ENCODE peak calls at places on chromosomes 16 and 17, in nine cellular contexts. One of them, this sample, is unnamed.

GRCh38 chr16:14455577-14455976 is 174.5 kb downstream of the PARN start:
- DNase-seq in H7: no peak
- DNase-seq in NCI-H748 treated with DMSO at 0.1 percent for 48 hours: no peak
- DNase-seq in naive thymus-derived CD4-positive, alpha-beta T cell: no peak
- DNase-seq in AG04450: no peak
- DNase-seq in activated naive CD4-positive, alpha-beta T cell: no peak
- DNase-seq in NCI-H2081 treated with DMSO at 0.1 percent for 48 hours: no peak
- DNase-seq in HFFc6: peak; percentile 61
- DNase-seq in NB4: no peak
- DNase-seq in this sample: no peak

GRCh38 chr16:28304214-28304613 is 11.9 kb downstream of the SBK1 start:
- DNase-seq in naive thymus-derived CD4-positive, alpha-beta T cell: peak; percentile 29
- DNase-seq in HFFc6: peak; percentile 15
- DNase-seq in AG04450: no peak
- DNase-seq in NB4: peak; percentile 69
- DNase-seq in NCI-H2081 treated with DMSO at 0.1 percent for 48 hours: no peak
- DNase-seq in H7: peak; percentile 81
- DNase-seq in NCI-H748 treated with DMSO at 0.1 percent for 48 hours: no peak
- DNase-seq in activated naive CD4-positive, alpha-beta T cell: no peak
- DNase-seq in this sample: peak; percentile 32

GRCh38 chr17:77959926-77960521 is 1.5 kb downstream of the TNRC6C start:
- DNase-seq in naive thymus-derived CD4-positive, alpha-beta T cell: peak; percentile 64
- DNase-seq in HFFc6: no peak
- DNase-seq in H7: peak; percentile 61
- DNase-seq in NB4: no peak
- DNase-seq in activated naive CD4-positive, alpha-beta T cell: peak; percentile 11
- DNase-seq in NCI-H748 treated with DMSO at 0.1 percent for 48 hours: peak; percentile 30
- DNase-seq in NCI-H2081 treated with DMSO at 0.1 percent for 48 hours: no peak
- DNase-seq in AG04450: no peak
- DNase-seq in this sample: no peak

GRCh38 chr17:67377727-67378443 is 804 bp downstream of the PITPNC1 start:
- DNase-seq in NCI-H748 treated with DMSO at 0.1 percent for 48 hours: peak; percentile 24
- DNase-seq in activated naive CD4-positive, alpha-beta T cell: peak; percentile 53
- DNase-seq in NB4: peak; percentile 84
- DNase-seq in H7: peak; percentile 85
- DNase-seq in naive thymus-derived CD4-positive, alpha-beta T cell: peak; percentile 66
- DNase-seq in AG04450: no peak
- DNase-seq in NCI-H2081 treated with DMSO at 0.1 percent for 48 hours: no peak
- DNase-seq in HFFc6: no peak
- DNase-seq in this sample: peak; percentile 67

GRCh38 chr16:4370151-4370550 is 1.5 kb upstream of the VASN start:
- DNase-seq in NCI-H748 treated with DMSO at 0.1 percent for 48 hours: no peak
- DNase-seq in HFFc6: no peak
- DNase-seq in activated naive CD4-positive, alpha-beta T cell: no peak
- DNase-seq in naive thymus-derived CD4-positive, alpha-beta T cell: no peak
- DNase-seq in H7: no peak
- DNase-seq in AG04450: no peak
- DNase-seq in NCI-H2081 treated with DMSO at 0.1 percent for 48 hours: no peak
- DNase-seq in NB4: no peak
- DNase-seq in this sample: no peak

GRCh38 chr17:68390888-68391545 is 66.3 kb downstream of the WIPI1 start:
- DNase-seq in NCI-H2081 treated with DMSO at 0.1 percent for 48 hours: no peak
- DNase-seq in AG04450: no peak
- DNase-seq in HFFc6: no peak
- DNase-seq in NCI-H748 treated with DMSO at 0.1 percent for 48 hours: no peak
- DNase-seq in activated naive CD4-positive, alpha-beta T cell: no peak
- DNase-seq in NB4: no peak
- DNase-seq in naive thymus-derived CD4-positive, alpha-beta T cell: no peak
- DNase-seq in H7: no peak
- DNase-seq in this sample: no peak

GRCh38 chr16:4306439-4307214 is 9.2 kb upstream of the GLIS2 start:
- DNase-seq in NCI-H2081 treated with DMSO at 0.1 percent for 48 hours: no peak
- DNase-seq in NCI-H748 treated with DMSO at 0.1 percent for 48 hours: no peak
- DNase-seq in NB4: no peak
- DNase-seq in H7: peak; percentile 80
- DNase-seq in HFFc6: no peak
- DNase-seq in activated naive CD4-positive, alpha-beta T cell: no peak
- DNase-seq in naive thymus-derived CD4-positive, alpha-beta T cell: peak; percentile 45
- DNase-seq in AG04450: no peak
- DNase-seq in this sample: no peak

GRCh38 chr16:69613283-69614154 is 47.8 kb downstream of the NFAT5 start:
- DNase-seq in NCI-H2081 treated with DMSO at 0.1 percent for 48 hours: no peak
- DNase-seq in NB4: peak; percentile 24
- DNase-seq in NCI-H748 treated with DMSO at 0.1 percent for 48 hours: no peak
- DNase-seq in naive thymus-derived CD4-positive, alpha-beta T cell: no peak
- DNase-seq in H7: no peak
- DNase-seq in AG04450: no peak
- DNase-seq in activated naive CD4-positive, alpha-beta T cell: no peak
- DNase-seq in HFFc6: no peak
- DNase-seq in this sample: no peak

GRCh38 chr17:76598004-76598439 is 12.4 kb upstream of the ST6GALNAC2 start:
- DNase-seq in NB4: peak; percentile 78
- DNase-seq in activated naive CD4-positive, alpha-beta T cell: no peak
- DNase-seq in AG04450: no peak
- DNase-seq in HFFc6: no peak
- DNase-seq in H7: no peak
- DNase-seq in NCI-H2081 treated with DMSO at 0.1 percent for 48 hours: no peak
- DNase-seq in naive thymus-derived CD4-positive, alpha-beta T cell: no peak
- DNase-seq in NCI-H748 treated with DMSO at 0.1 percent for 48 hours: no peak
- DNase-seq in this sample: peak; percentile 62

GRCh38 chr17:39668141-39668924 is at the start of gene PNMT:
- DNase-seq in naive thymus-derived CD4-positive, alpha-beta T cell: peak; percentile 71
- DNase-seq in HFFc6: no peak
- DNase-seq in H7: peak; percentile 95
- DNase-seq in NB4: peak; percentile 87
- DNase-seq in NCI-H748 treated with DMSO at 0.1 percent for 48 hours: peak; percentile 26
- DNase-seq in NCI-H2081 treated with DMSO at 0.1 percent for 48 hours: no peak
- DNase-seq in AG04450: no peak
- DNase-seq in activated naive CD4-positive, alpha-beta T cell: peak; percentile 59
- DNase-seq in this sample: peak; percentile 37

GRCh38 chr17:7307686-7308624 is 527 bp downstream of the EIF5A start:
- DNase-seq in NCI-H748 treated with DMSO at 0.1 percent for 48 hours: no peak
- DNase-seq in NB4: peak; percentile 53
- DNase-seq in AG04450: no peak
- DNase-seq in naive thymus-derived CD4-positive, alpha-beta T cell: peak; percentile 75
- DNase-seq in HFFc6: no peak
- DNase-seq in H7: peak; percentile 87
- DNase-seq in activated naive CD4-positive, alpha-beta T cell: peak; percentile 46
- DNase-seq in NCI-H2081 treated with DMSO at 0.1 percent for 48 hours: no peak
- DNase-seq in this sample: no peak

GRCh38 chr17:81291662-81292061 is 3.4 kb downstream of the SLC38A10 start:
- DNase-seq in H7: peak; percentile 94
- DNase-seq in HFFc6: no peak
- DNase-seq in NCI-H2081 treated with DMSO at 0.1 percent for 48 hours: no peak
- DNase-seq in NB4: peak; percentile 76
- DNase-seq in naive thymus-derived CD4-positive, alpha-beta T cell: peak; percentile 77
- DNase-seq in NCI-H748 treated with DMSO at 0.1 percent for 48 hours: peak; percentile 23
- DNase-seq in activated naive CD4-positive, alpha-beta T cell: peak; percentile 45
- DNase-seq in AG04450: no peak
- DNase-seq in this sample: peak; percentile 80

GRCh38 chr17:69407759-69408158 is 6.7 kb upstream of the MAP2K6 start:
- DNase-seq in naive thymus-derived CD4-positive, alpha-beta T cell: no peak
- DNase-seq in activated naive CD4-positive, alpha-beta T cell: no peak
- DNase-seq in AG04450: no peak
- DNase-seq in NB4: no peak
- DNase-seq in H7: no peak
- DNase-seq in HFFc6: no peak
- DNase-seq in NCI-H2081 treated with DMSO at 0.1 percent for 48 hours: no peak
- DNase-seq in NCI-H748 treated with DMSO at 0.1 percent for 48 hours: no peak
- DNase-seq in this sample: no peak

GRCh38 chr17:78249836-78250806 is 18.7 kb downstream of the TMEM235 start:
- DNase-seq in NCI-H748 treated with DMSO at 0.1 percent for 48 hours: no peak
- DNase-seq in activated naive CD4-positive, alpha-beta T cell: no peak
- DNase-seq in H7: no peak
- DNase-seq in AG04450: no peak
- DNase-seq in NB4: no peak
- DNase-seq in HFFc6: no peak
- DNase-seq in naive thymus-derived CD4-positive, alpha-beta T cell: no peak
- DNase-seq in NCI-H2081 treated with DMSO at 0.1 percent for 48 hours: no peak
- DNase-seq in this sample: no peak

GRCh38 chr16:4052801-4053662 is 63.2 kb downstream of the ADCY9 start:
- DNase-seq in activated naive CD4-positive, alpha-beta T cell: no peak
- DNase-seq in AG04450: no peak
- DNase-seq in HFFc6: peak; percentile 71
- DNase-seq in H7: no peak
- DNase-seq in NCI-H2081 treated with DMSO at 0.1 percent for 48 hours: peak; percentile 62
- DNase-seq in NCI-H748 treated with DMSO at 0.1 percent for 48 hours: peak; percentile 48
- DNase-seq in NB4: peak; percentile 88
- DNase-seq in naive thymus-derived CD4-positive, alpha-beta T cell: no peak
- DNase-seq in this sample: peak; percentile 29